ENCODE peak calls at places on chromosome 4, in nine cellular contexts. E, C, V, A, K, P, H, S and B are unnamed samples. For H3K27me3 and H3K4me1, the result is how much of the 10 kb centered on the place peaks cover.

GRCh38 chr4:185395255-185395955 is at the start of gene LRP2BP:
- DNase-seq in C (no peak), H (no peak), E (peak), P (no peak), V (no peak), S (no peak), A (no peak), K (no peak), B (no peak)

GRCh38 chr4:174284181-174284886 is 623 bp downstream of the CEP44 start:
- DNase-seq in V (peak), A (no peak), K (no peak), H (no peak), E (peak), S (no peak), C (peak), P (no peak), B (no peak)

GRCh38 chr4:165766018-165766417 is 107.0 kb upstream of the TLL1 start:
- DNase-seq in S (no peak), E (no peak), K (no peak), V (no peak), C (no peak), P (no peak), H (no peak), A (no peak), B (no peak)

GRCh38 chr4:6343950-6344408 is 74.3 kb downstream of the WFS1 start:
- DNase-seq in S (peak), H (no peak), K (no peak), P (no peak), E (peak), A (no peak), V (no peak), C (peak), B (peak)

GRCh38 chr4:24472514-24473308 is 111.6 kb downstream of the DHX15 start:
- DNase-seq in V (peak), C (peak), H (peak), S (peak), K (peak), E (peak), P (peak), A (peak), B (peak)

GRCh38 chr4:41512139-41512538 is 25.8 kb upstream of the LIMCH1 start:
- DNase-seq in E (no peak), K (no peak), H (no peak), P (no peak), S (no peak), A (no peak), C (no peak), V (no peak), B (no peak)

GRCh38 chr4:188029114-188029513 is 33.5 kb downstream of the ZFP42 start:
- DNase-seq in V (no peak), A (no peak), E (no peak), H (no peak), K (no peak), C (no peak), P (no peak), S (no peak), B (no peak)

GRCh38 chr4:168811793-168812651 is 198.0 kb downstream of the CBR4 start:
- DNase-seq in C (peak), E (no peak), H (no peak), A (no peak), K (no peak), P (no peak), S (no peak), V (no peak), B (no peak)

GRCh38 chr4:5237086-5237485 is 185.8 kb downstream of the STK32B start:
- DNase-seq in P (no peak), A (no peak), H (no peak), C (no peak), E (no peak), K (no peak), S (no peak), V (no peak), B (no peak)
- TF ChIP-seq CTCF in P (no peak), A (no peak), H (no peak), C (no peak), E (no peak), K (no peak), S (no peak), V (no peak), B (no peak)

DNA sequence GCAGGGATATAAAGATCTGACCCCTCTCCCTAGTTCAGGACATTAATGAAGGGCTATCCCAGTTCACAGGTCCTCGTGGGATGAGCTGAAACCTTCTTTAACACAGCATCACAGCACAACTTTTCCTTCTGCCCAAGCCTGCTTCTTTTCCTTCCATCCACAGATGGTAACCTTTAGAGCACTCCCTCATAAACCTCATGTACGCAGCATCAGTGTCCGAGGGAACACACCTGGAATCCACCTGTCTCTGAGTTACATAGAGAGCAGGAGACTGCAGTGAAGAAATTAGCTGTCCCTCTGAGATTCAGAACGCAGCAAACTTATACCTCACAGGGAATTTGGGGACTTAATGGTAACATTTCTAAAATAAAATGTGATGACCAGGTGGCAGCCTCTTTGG is 73.9 kb upstream of the PACRGL start:
- DNase-seq in K (no peak), V (no peak), H (no peak), C (no peak), S (no peak), A (no peak), P (no peak), E (no peak), B (no peak)
- H3K27me3 ChIP-seq in K (under half), V (under half), H (under half), C (under half), S (under half), A (under half), P (under half), E (under half), B (under half)

GRCh38 chr4:148438047-148438446 is 4.2 kb downstream of the NR3C2 start:
- DNase-seq in V (peak), E (no peak), S (no peak), P (no peak), A (no peak), C (no peak), H (no peak), K (no peak), B (no peak)
- H3K4me1 ChIP-seq in V (under half), E (under half), S (half or more), P (half or more), A (under half), C (under half), H (under half), K (under half), B (under half)

GRCh38 chr4:53541577-53542206 is 49.6 kb downstream of the LNX1 start:
- DNase-seq in A (no peak), P (no peak), H (no peak), K (no peak), C (peak), E (peak), S (no peak), V (no peak), B (no peak)
- TF ChIP-seq CTCF in A (no peak), P (no peak), H (no peak), K (no peak), C (no peak), E (no peak), S (no peak), V (no peak), B (no peak)

GRCh38 chr4:17736484-17736883 is 44.9 kb downstream of the FAM184B start:
- DNase-seq in V (no peak), E (no peak), A (no peak), H (no peak), C (no peak), S (no peak), K (no peak), P (no peak), B (no peak)
- H3K27me3 ChIP-seq in V (under half), E (under half), A (under half), H (under half), C (under half), S (under half), K (under half), P (under half), B (under half)

GRCh38 chr4:1045193-1045594 is 33.8 kb downstream of the FGFRL1 start:
- DNase-seq in K (no peak), S (peak), E (no peak), V (no peak), H (peak), A (no peak), P (no peak), C (no peak), B (peak)

GRCh38 chr4:1044469-1045192 is 33.2 kb downstream of the FGFRL1 start:
- DNase-seq in C (no peak), S (peak), E (no peak), H (peak), V (no peak), K (no peak), A (peak), P (no peak), B (peak)

GRCh38 chr4:1043658-1044468 is 32.4 kb downstream of the FGFRL1 start:
- DNase-seq in K (peak), V (peak), C (peak), S (peak), E (peak), A (peak), H (peak), P (peak), B (peak)

GRCh38 chr4:1047106-1047975 is 35.9 kb downstream of the FGFRL1 start:
- DNase-seq in E (no peak), A (peak), H (peak), C (no peak), S (peak), P (no peak), V (peak), K (peak), B (no peak)

DNA sequence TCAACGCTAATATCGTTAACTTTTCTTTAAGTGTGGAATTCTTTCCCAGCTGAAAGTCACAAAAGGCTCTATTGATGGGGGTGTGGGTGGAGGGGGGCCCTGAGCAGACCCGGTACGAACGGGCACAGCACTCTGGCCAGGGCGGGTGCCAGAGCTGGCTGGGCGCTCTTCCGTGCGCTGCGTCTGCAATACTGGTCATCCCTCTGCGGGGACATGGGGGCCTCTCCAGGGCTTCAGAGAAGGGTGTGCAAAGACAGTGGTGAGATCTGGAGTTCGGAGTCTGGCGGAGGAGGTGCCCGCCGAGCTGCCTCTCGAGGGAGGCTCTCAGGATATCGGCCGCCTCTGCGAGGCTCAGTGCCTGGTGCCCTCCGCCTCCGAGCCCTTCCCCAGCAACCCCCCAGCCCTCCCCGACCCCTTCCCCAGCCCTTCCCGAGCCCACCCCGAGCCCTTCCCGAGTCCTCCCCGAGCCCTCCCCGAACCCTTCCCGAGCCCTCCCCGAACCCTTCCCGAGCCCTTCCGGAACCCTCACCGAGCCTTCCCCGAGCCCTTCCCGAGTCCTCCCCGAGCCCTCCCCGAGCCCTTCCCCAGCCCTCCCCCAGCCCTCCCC is 34.3 kb downstream of the FGFRL1 start:
- DNase-seq in S (peak), K (no peak), E (no peak), H (peak), V (no peak), C (no peak), A (no peak), P (no peak), B (peak)
- H3K4me1 ChIP-seq in S (under half), K (under half), E (under half), H (under half), V (under half), C (under half), A (half or more), P (half or more), B (under half)

GRCh38 chr4:89054627-89055026 is 2.4 kb downstream of the FAM13A start:
- DNase-seq in A (no peak), V (no peak), P (no peak), S (no peak), K (no peak), E (no peak), C (no peak), H (no peak), B (no peak)

GRCh38 chr4:89056292-89056952 is 563 bp downstream of the FAM13A start:
- DNase-seq in H (no peak), A (no peak), S (no peak), K (no peak), V (no peak), C (no peak), E (no peak), P (no peak), B (no peak)

GRCh38 chr4:89055157-89056080 is 1.6 kb downstream of the FAM13A start:
- DNase-seq in H (no peak), C (no peak), K (no peak), P (no peak), E (peak), A (no peak), V (peak), S (no peak), B (no peak)

GRCh38 chr4:89056953-89057398 is at the start of gene FAM13A:
- DNase-seq in H (no peak), K (peak), V (peak), S (peak), E (peak), A (peak), C (peak), P (peak), B (peak)
- TF ChIP-seq CTCF in H (no peak), K (no peak), V (no peak), S (no peak), E (no peak), A (no peak), C (no peak), P (no peak), B (no peak)

GRCh38 chr4:82493721-82494425 is 63.5 kb downstream of the ENOPH1 start:
- DNase-seq in V (no peak), C (peak), P (no peak), H (no peak), K (no peak), S (no peak), E (no peak), A (no peak), B (no peak)
- H3K27me3 ChIP-seq in V (under half), C (under half), P (under half), H (under half), K (under half), S (under half), E (under half), A (under half), B (under half)